ENCODE peak calls at places on chromosome 18, in six cellular contexts. C, G, Z, L, N and S are unnamed samples.

GRCh38 chr18:49561377-49562193 is at the start of gene LIPG:
- DNase-seq in Z (no peak), L (no peak), C (peak; percentile 50), N (peak; percentile 51), G (peak; percentile 31), S (no peak)

GRCh38 chr18:4068552-4069158 is 386.5 kb downstream of the DLGAP1 start:
- DNase-seq in C (peak; percentile 78), N (peak; percentile 8), Z (no peak), L (no peak), G (peak; percentile 27), S (no peak)

GRCh38 chr18:57004366-57005121 is 142.3 kb upstream of the BOD1L2 start:
- DNase-seq in C (peak; percentile 54), N (peak; percentile 30), Z (no peak), L (no peak), G (no peak), S (no peak)

GRCh38 chr18:78998350-78999055 is 18.9 kb downstream of the SALL3 start:
- DNase-seq in Z (no peak), G (no peak), L (no peak), C (no peak), N (no peak), S (no peak)

GRCh38 chr18:76979906-76980305 is 152.7 kb downstream of the MBP start:
- DNase-seq in Z (peak; percentile 38), G (no peak), L (no peak), C (no peak), N (no peak), S (no peak)

GRCh38 chr18:34114996-34115395 is 109.7 kb downstream of the NOL4 start:
- DNase-seq in C (no peak), Z (no peak), L (no peak), N (no peak), G (no peak), S (no peak)

GRCh38 chr18:51278045-51278649 is 80.7 kb upstream of the MEX3C start:
- DNase-seq in N (no peak), G (peak; percentile 5), C (no peak), L (peak; percentile 2), Z (no peak), S (no peak)

GRCh38 chr18:25517881-25518715 is 166.1 kb upstream of the ZNF521 start:
- DNase-seq in C (peak; percentile 11), G (no peak), L (no peak), Z (no peak), N (no peak), S (no peak)

GRCh38 chr18:58391113-58391892 is 237.6 kb downstream of the ALPK2 start:
- DNase-seq in C (peak; percentile 70), Z (no peak), L (no peak), N (no peak), G (no peak), S (no peak)

GRCh38 chr18:9714832-9715343 is 6.8 kb downstream of the RAB31 start:
- DNase-seq in L (no peak), N (no peak), C (no peak), G (no peak), Z (no peak), S (no peak)

GRCh38 chr18:22283397-22283796 is 114.0 kb downstream of the GATA6 start:
- DNase-seq in N (no peak), Z (no peak), C (no peak), G (no peak), L (no peak), S (no peak)

GRCh38 chr18:14941256-14941655 is 193.3 kb downstream of the ANKRD30B start:
- DNase-seq in Z (no peak), G (no peak), C (no peak), L (no peak), N (no peak), S (no peak)

GRCh38 chr18:31943895-31944816 is 1.2 kb upstream of the TRAPPC8 start:
- DNase-seq in L (no peak), Z (no peak), C (no peak), N (no peak), G (peak; percentile 13), S (no peak)

GRCh38 chr18:44852818-44853217 is 172.1 kb downstream of the SETBP1 start:
- DNase-seq in C (no peak), Z (no peak), N (no peak), L (no peak), G (no peak), S (no peak)

GRCh38 chr18:8724452-8724851 is 19.1 kb downstream of the MTCL1 start:
- DNase-seq in C (no peak), L (no peak), G (no peak), N (no peak), Z (no peak), S (no peak)